ENCODE peak calls at places on chromosome 18, in eight cellular contexts. K, V, H, Z, D, Y, S and F are unnamed samples.

GRCh38 chr18:33898427-33898826 is 320.4 kb downstream of the ASXL3 start:
- DNase-seq in V (no peak), Y (no peak), K (no peak), H (no peak), Z (no peak), S (no peak), D (no peak), F (no peak)

GRCh38 chr18:48796491-48797205 is 154.1 kb downstream of the SMAD7 start:
- DNase-seq in S (peak), H (no peak), Y (no peak), V (no peak), D (no peak), Z (no peak), K (no peak), F (no peak)

GRCh38 chr18:36704656-36705055 is 124.1 kb downstream of the TPGS2 start:
- DNase-seq in Z (no peak), D (no peak), V (no peak), S (no peak), K (no peak), H (no peak), Y (no peak), F (no peak)

GRCh38 chr18:11005528-11005927 is 143.8 kb downstream of the PIEZO2 start:
- DNase-seq in H (peak), Z (peak), K (peak), S (no peak), V (peak), D (no peak), Y (peak), F (no peak)

GRCh38 chr18:9665311-9665710 is 42.8 kb upstream of the RAB31 start:
- DNase-seq in S (no peak), Y (no peak), Z (no peak), V (no peak), D (no peak), H (no peak), K (no peak), F (no peak)

GRCh38 chr18:27135504-27136207 is 49.5 kb downstream of the CHST9 start:
- DNase-seq in Z (no peak), V (no peak), H (no peak), K (no peak), S (no peak), Y (no peak), D (no peak), F (no peak)

GRCh38 chr18:26460449-26461091 is 87.8 kb downstream of the KCTD1 start:
- DNase-seq in H (no peak), K (peak), D (peak), V (peak), Y (no peak), S (no peak), Z (no peak), F (no peak)

GRCh38 chr18:12819822-12820221 is 64.2 kb downstream of the PTPN2 start:
- DNase-seq in Z (no peak), S (no peak), K (no peak), V (no peak), Y (no peak), H (no peak), D (no peak), F (no peak)

GRCh38 chr18:13120967-13121586 is 97.5 kb upstream of the LDLRAD4 start:
- DNase-seq in K (peak), S (no peak), V (no peak), Z (no peak), H (no peak), Y (no peak), D (no peak), F (no peak)

GRCh38 chr18:22542400-22542835 is 124.7 kb upstream of the CTAGE1 start:
- DNase-seq in Z (no peak), H (no peak), V (no peak), S (no peak), Y (peak), K (peak), D (no peak), F (no peak)

GRCh38 chr18:59610546-59611140 is 86.6 kb downstream of the CCBE1 start:
- DNase-seq in Y (no peak), V (no peak), H (no peak), Z (no peak), K (no peak), S (no peak), D (no peak), F (no peak)

GRCh38 chr18:9916067-9916684 is 2.4 kb downstream of the VAPA start:
- DNase-seq in Y (no peak), K (peak), Z (no peak), H (no peak), S (no peak), D (no peak), V (no peak), F (peak)

GRCh38 chr18:66874812-66875474 is 271.1 kb upstream of the CDH19 start:
- DNase-seq in S (no peak), D (no peak), Y (no peak), K (no peak), H (no peak), V (no peak), Z (no peak), F (no peak)

GRCh38 chr18:3037423-3037915 is 24.5 kb upstream of the LPIN2 start:
- DNase-seq in K (peak), V (peak), H (peak), Y (no peak), D (peak), S (no peak), Z (peak), F (peak)

GRCh38 chr18:48345596-48345995 is 63.6 kb downstream of the ZBTB7C start:
- DNase-seq in K (peak), V (no peak), S (no peak), H (no peak), Y (no peak), D (no peak), Z (peak), F (no peak)

GRCh38 chr18:76978616-76979015 is 154.0 kb downstream of the MBP start:
- DNase-seq in K (no peak), Z (no peak), D (no peak), V (no peak), Y (no peak), H (no peak), S (peak), F (no peak)

GRCh38 chr18:76803814-76804213 is 18.5 kb upstream of the ZNF236 start:
- DNase-seq in V (peak), Y (peak), K (peak), D (peak), S (peak), H (peak), Z (peak), F (peak)

GRCh38 chr18:54069729-54070128 is 154.7 kb downstream of the MBD2 start:
- DNase-seq in S (no peak), Y (no peak), Z (no peak), K (no peak), D (no peak), V (no peak), H (no peak), F (no peak)

GRCh38 chr18:8163287-8163959 is 445.8 kb upstream of the RAB12 start:
- DNase-seq in Y (no peak), V (no peak), Z (no peak), D (no peak), K (no peak), H (no peak), S (no peak), F (no peak)

GRCh38 chr18:62101236-62101635 is 85.6 kb downstream of the PIGN start:
- DNase-seq in V (no peak), Y (no peak), Z (no peak), D (no peak), H (no peak), S (no peak), K (peak), F (no peak)

GRCh38 chr18:22267697-22268096 is 98.3 kb downstream of the GATA6 start:
- DNase-seq in Z (no peak), Y (no peak), H (peak), D (no peak), K (peak), V (no peak), S (no peak), F (no peak)

GRCh38 chr18:22368066-22368465 is 49.6 kb downstream of the CTAGE1 start:
- DNase-seq in H (no peak), V (no peak), Z (no peak), Y (no peak), S (no peak), D (no peak), K (no peak), F (no peak)

GRCh38 chr18:77106331-77106730 is 26.3 kb downstream of the MBP start:
- DNase-seq in D (no peak), K (peak), V (no peak), H (no peak), Z (no peak), S (no peak), Y (no peak), F (peak)

GRCh38 chr18:47720741-47721140 is 209.7 kb downstream of the SMAD2 start:
- DNase-seq in K (no peak), V (no peak), D (no peak), S (peak), Y (no peak), Z (no peak), H (no peak), F (no peak)

GRCh38 chr18:8890957-8891464 is 185.7 kb downstream of the MTCL1 start:
- DNase-seq in D (no peak), S (no peak), V (no peak), K (peak), Y (no peak), Z (peak), H (peak), F (no peak)

GRCh38 chr18:23718243-23718720 is 29.0 kb downstream of the LAMA3 start:
- DNase-seq in Z (no peak), Y (no peak), S (peak), K (peak), V (no peak), D (no peak), H (no peak), F (no peak)

GRCh38 chr18:51734576-51734975 is 537.1 kb upstream of the MEX3C start:
- DNase-seq in H (no peak), S (no peak), V (no peak), K (no peak), D (no peak), Z (no peak), Y (no peak), F (no peak)

GRCh38 chr18:59268127-59268721 is 5.0 kb downstream of the RAX start:
- DNase-seq in Z (no peak), K (no peak), H (no peak), V (no peak), Y (no peak), D (no peak), S (no peak), F (no peak)

GRCh38 chr18:7607535-7608173 is 40.5 kb downstream of the PTPRM start:
- DNase-seq in K (no peak), V (no peak), Y (no peak), H (no peak), S (no peak), Z (no peak), D (no peak), F (no peak)

GRCh38 chr18:70271742-70272141 is 17.1 kb upstream of the SOCS6 start:
- DNase-seq in H (no peak), S (no peak), D (no peak), V (no peak), Z (no peak), Y (no peak), K (no peak), F (no peak)

GRCh38 chr18:27355308-27355707 is 170.2 kb upstream of the CHST9 start:
- DNase-seq in H (no peak), D (no peak), Z (no peak), V (no peak), S (no peak), K (no peak), Y (no peak), F (no peak)

GRCh38 chr18:11147962-11148654 is 1.3 kb downstream of the PIEZO2 start:
- DNase-seq in Z (no peak), D (no peak), V (no peak), S (no peak), K (peak), H (no peak), Y (no peak), F (no peak)

GRCh38 chr18:47979611-47980200 is 49.2 kb upstream of the SMAD2 start:
- DNase-seq in K (no peak), S (no peak), V (no peak), H (no peak), D (no peak), Y (no peak), Z (no peak), F (no peak)